ENCODE peak calls at places on chromosomes 4 and X, in four cellular contexts. One of them, this sample, is unnamed.

GRCh38 chr4:173076903-173077629 is 91.5 kb upstream of the GALNT7 start:
- DNase-seq in K562: no peak
- DNase-seq in A549: no peak
- DNase-seq in HepG2: no peak
- DNase-seq in this sample: no peak

GRCh38 chr4:148030486-148030885 is 298.6 kb downstream of the ARHGAP10 start:
- DNase-seq in K562: no peak
- DNase-seq in A549: no peak
- DNase-seq in HepG2: no peak
- DNase-seq in this sample: no peak

GRCh38 chr4:82784615-82785247 is 13.9 kb downstream of the SCD5 start:
- DNase-seq in K562: no peak
- DNase-seq in A549: no peak
- DNase-seq in HepG2: no peak
- DNase-seq in this sample: no peak

GRCh38 chr4:122639181-122639580 is 18.3 kb upstream of the IL21 start:
- DNase-seq in K562: no peak
- DNase-seq in A549: no peak
- DNase-seq in HepG2: no peak
- DNase-seq in this sample: no peak

GRCh38 chr4:155906554-155907247 is 3.2 kb downstream of the TDO2 start:
- DNase-seq in K562: no peak
- DNase-seq in A549: peak; percentile 16
- DNase-seq in HepG2: no peak
- DNase-seq in this sample: no peak

GRCh38 chr4:89001647-89002518 is 55.1 kb downstream of the FAM13A start:
- DNase-seq in K562: no peak
- DNase-seq in A549: no peak
- DNase-seq in HepG2: no peak
- DNase-seq in this sample: no peak

GRCh38 chrX:119784747-119785446 is 6.5 kb downstream of the RPL39 start:
- DNase-seq in K562: peak; percentile 27
- DNase-seq in A549: peak; percentile 51
- DNase-seq in HepG2: no peak
- DNase-seq in this sample: peak; percentile 41

GRCh38 chrX:134592303-134592702 is 66.0 kb downstream of the PLAC1 start:
- DNase-seq in K562: no peak
- DNase-seq in A549: no peak
- DNase-seq in HepG2: no peak
- DNase-seq in this sample: no peak

GRCh38 chr4:15719506-15719905 is 16.6 kb downstream of the BST1 start:
- DNase-seq in K562: no peak
- DNase-seq in A549: no peak
- DNase-seq in HepG2: no peak
- DNase-seq in this sample: no peak

GRCh38 chrX:120213438-120214265 is 37.0 kb upstream of the ZBTB33 start:
- DNase-seq in K562: peak; percentile 61
- DNase-seq in A549: peak; percentile 57
- DNase-seq in HepG2: peak; percentile 35
- DNase-seq in this sample: peak; percentile 63

GRCh38 chr4:111037591-111037990 is 414.7 kb upstream of the PITX2 start:
- DNase-seq in K562: no peak
- DNase-seq in A549: no peak
- DNase-seq in HepG2: no peak
- DNase-seq in this sample: no peak

GRCh38 chr4:174365018-174365587 is 81.4 kb downstream of the CEP44 start:
- DNase-seq in K562: peak; percentile 21
- DNase-seq in A549: peak; percentile 53
- DNase-seq in HepG2: peak; percentile 30
- DNase-seq in this sample: no peak

GRCh38 chr4:1765409-1766335 is 27.4 kb upstream of the FGFR3 start:
- DNase-seq in K562: no peak
- DNase-seq in A549: peak; percentile 53
- DNase-seq in HepG2: no peak
- DNase-seq in this sample: no peak

GRCh38 chrX:63613531-63614028 is 171.4 kb downstream of the ARHGEF9 start:
- DNase-seq in K562: no peak
- DNase-seq in A549: no peak
- DNase-seq in HepG2: peak; percentile 7
- DNase-seq in this sample: no peak

GRCh38 chrX:72306851-72307645 is 1.3 kb upstream of the CITED1 start:
- DNase-seq in K562: peak; percentile 49
- DNase-seq in A549: peak; percentile 75
- DNase-seq in HepG2: peak; percentile 17
- DNase-seq in this sample: peak; percentile 51

GRCh38 chrX:75642811-75643361 is 120.0 kb upstream of the ZDHHC15 start:
- DNase-seq in K562: no peak
- DNase-seq in A549: no peak
- DNase-seq in HepG2: no peak
- DNase-seq in this sample: no peak

GRCh38 chr4:46270986-46271596 is 118.8 kb downstream of the GABRA2 start:
- DNase-seq in K562: no peak
- DNase-seq in A549: peak; percentile 2
- DNase-seq in HepG2: peak; percentile 17
- DNase-seq in this sample: no peak

GRCh38 chrX:140467211-140467610 is 37.7 kb downstream of the SOX3 start:
- DNase-seq in K562: no peak
- DNase-seq in A549: no peak
- DNase-seq in HepG2: no peak
- DNase-seq in this sample: no peak

GRCh38 chr4:183467246-183467645 is 22.8 kb downstream of the CDKN2AIP start:
- DNase-seq in K562: no peak
- DNase-seq in A549: no peak
- DNase-seq in HepG2: no peak
- DNase-seq in this sample: no peak

GRCh38 chrX:10071451-10072163 is 85.2 kb upstream of the CLCN4 start:
- DNase-seq in K562: no peak
- DNase-seq in A549: no peak
- DNase-seq in HepG2: no peak
- DNase-seq in this sample: no peak

GRCh38 chr4:5051210-5051691 is at the start of gene STK32B:
- DNase-seq in K562: peak; percentile 67
- DNase-seq in A549: peak; percentile 80
- DNase-seq in HepG2: no peak
- DNase-seq in this sample: peak; percentile 70

GRCh38 chr4:102172341-102172740 is 172.9 kb downstream of the SLC39A8 start:
- DNase-seq in K562: no peak
- DNase-seq in A549: no peak
- DNase-seq in HepG2: no peak
- DNase-seq in this sample: no peak

GRCh38 chr4:16110199-16110598 is 26.4 kb upstream of the PROM1 start:
- DNase-seq in K562: no peak
- DNase-seq in A549: no peak
- DNase-seq in HepG2: no peak
- DNase-seq in this sample: no peak

GRCh38 chr4:89838005-89838404 is 1.0 kb upstream of the SNCA start:
- DNase-seq in K562: peak; percentile 19
- DNase-seq in A549: no peak
- DNase-seq in HepG2: no peak
- DNase-seq in this sample: no peak

GRCh38 chrX:44183329-44183728 is 160.1 kb downstream of the EFHC2 start:
- DNase-seq in K562: no peak
- DNase-seq in A549: no peak
- DNase-seq in HepG2: no peak
- DNase-seq in this sample: no peak

GRCh38 chr4:173257732-173258717 is 76.1 kb downstream of the HMGB2 start:
- DNase-seq in K562: peak; percentile 63
- DNase-seq in A549: peak; percentile 65
- DNase-seq in HepG2: peak; percentile 29
- DNase-seq in this sample: peak; percentile 77

GRCh38 chr4:133148690-133149363 is at the start of gene PCDH10:
- DNase-seq in K562: peak; percentile 59
- DNase-seq in A549: peak; percentile 89
- DNase-seq in HepG2: peak; percentile 1
- DNase-seq in this sample: peak; percentile 96

GRCh38 chrX:11557120-11557519 is 108.6 kb downstream of the ARHGAP6 start:
- DNase-seq in K562: no peak
- DNase-seq in A549: peak; percentile 2
- DNase-seq in HepG2: no peak
- DNase-seq in this sample: no peak
- TF ChIP-seq JUN in K562: no peak
- TF ChIP-seq JUN in A549: no peak
- TF ChIP-seq JUN in HepG2: no peak
- TF ChIP-seq JUN in this sample: no peak

GRCh38 chrX:31279359-31279758 is 207.5 kb upstream of the FTHL17 start:
- DNase-seq in K562: peak; percentile 27
- DNase-seq in A549: peak; percentile 5
- DNase-seq in HepG2: peak; percentile 18
- DNase-seq in this sample: no peak
- TF ChIP-seq HMGXB4 in K562: no peak
- TF ChIP-seq HMGXB4 in A549: no peak
- TF ChIP-seq HMGXB4 in HepG2: no peak
- TF ChIP-seq HMGXB4 in this sample: no peak

GRCh38 chr4:28117067-28117756 is 1256.6 kb downstream of the STIM2 start:
- DNase-seq in K562: no peak
- DNase-seq in A549: no peak
- DNase-seq in HepG2: no peak
- DNase-seq in this sample: no peak
- TF ChIP-seq ESRRA in K562: no peak
- TF ChIP-seq ESRRA in A549: no peak
- TF ChIP-seq ESRRA in HepG2: no peak
- TF ChIP-seq ESRRA in this sample: no peak

GRCh38 chr4:185752881-185753280 is 59.1 kb downstream of the SORBS2 start:
- DNase-seq in K562: no peak
- DNase-seq in A549: no peak
- DNase-seq in HepG2: no peak
- DNase-seq in this sample: no peak

GRCh38 chr4:185758807-185759206 is 53.2 kb downstream of the SORBS2 start:
- DNase-seq in K562: no peak
- DNase-seq in A549: no peak
- DNase-seq in HepG2: peak; percentile 17
- DNase-seq in this sample: no peak

GRCh38 chr4:185754961-185755360 is 57.0 kb downstream of the SORBS2 start:
- DNase-seq in K562: no peak
- DNase-seq in A549: no peak
- DNase-seq in HepG2: no peak
- DNase-seq in this sample: no peak

DNA sequence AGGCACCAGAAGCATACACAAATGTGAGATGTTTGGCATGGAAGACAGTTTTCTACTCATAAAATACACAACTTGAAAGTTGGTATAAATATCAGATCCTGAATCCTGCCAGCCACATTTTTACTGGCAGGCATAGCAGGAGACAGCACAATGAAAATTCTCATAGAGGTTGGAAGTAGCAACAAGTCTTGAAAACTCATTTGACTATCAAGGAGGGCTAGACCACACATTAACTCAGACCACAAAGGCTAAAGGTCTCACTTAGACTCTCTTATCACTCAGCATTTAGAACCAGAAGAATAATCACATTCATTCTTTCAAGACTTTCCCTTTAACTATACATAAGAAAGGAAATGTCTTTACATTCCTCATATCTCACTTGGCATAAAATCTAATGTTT is 56.5 kb downstream of the SORBS2 start:
- DNase-seq in K562: no peak
- DNase-seq in A549: no peak
- DNase-seq in HepG2: no peak
- DNase-seq in this sample: no peak
- TF ChIP-seq JUN in K562: no peak
- TF ChIP-seq JUN in A549: no peak
- TF ChIP-seq JUN in HepG2: no peak
- TF ChIP-seq JUN in this sample: no peak